ENCODE peak calls at places on chromosome 21, in six cellular contexts. E, Q, S, J, H and T are unnamed samples.

GRCh38 chr21:21000576-21001175 is 2.5 kb downstream of the NCAM2 start:
- DNase-seq in J (no peak), H (no peak), Q (no peak), E (no peak), S (no peak), T (no peak)

GRCh38 chr21:41009398-41010177 is 158.4 kb upstream of the BACE2 start:
- DNase-seq in J (no peak), H (no peak), Q (no peak), S (no peak), E (no peak), T (peak; percentile 7)

GRCh38 chr21:17492415-17493168 is 20.3 kb upstream of the CXADR start:
- DNase-seq in S (no peak), Q (no peak), H (no peak), J (peak; percentile 6), E (no peak), T (no peak)

GRCh38 chr21:46193829-46194373 is 9.6 kb upstream of the SPATC1L start:
- DNase-seq in S (no peak), H (no peak), Q (peak; percentile 7), J (no peak), E (no peak), T (no peak)

GRCh38 chr21:40886006-40886405 is 39.0 kb upstream of the DSCAM start:
- DNase-seq in Q (no peak), E (no peak), S (no peak), H (no peak), J (no peak), T (no peak)

GRCh38 chr21:26920055-26920454 is 46.8 kb downstream of the ADAMTS5 start:
- DNase-seq in E (no peak), Q (no peak), H (no peak), S (no peak), J (no peak), T (no peak)

GRCh38 chr21:36087362-36088138 is 17.7 kb downstream of the CBR1 start:
- DNase-seq in E (no peak), J (no peak), H (peak; percentile 73), Q (no peak), S (no peak), T (no peak)

GRCh38 chr21:29504751-29505321 is 206.1 kb downstream of the BACH1 start:
- DNase-seq in J (peak; percentile 39), H (no peak), S (no peak), E (no peak), Q (no peak), T (no peak)

GRCh38 chr21:44616591-44616926 is 4.7 kb downstream of the KRTAP10-8 start:
- DNase-seq in H (no peak), J (no peak), Q (no peak), S (no peak), E (no peak), T (no peak)

GRCh38 chr21:15617968-15618367 is 111.8 kb upstream of the USP25 start:
- DNase-seq in Q (no peak), E (no peak), J (peak; percentile 84), H (peak; percentile 46), S (no peak), T (no peak)